ENCODE peak calls at places on chromosome 14, in eight cellular contexts. One of them, this sample, is unnamed.
A peak's percentile ranks its signal among the peaks of the same experiment; 100 is the strongest.

GRCh38 chr14:24910408-24910986 is 139.4 kb downstream of the STXBP6 start:
- DNase-seq in A549: no peak
- DNase-seq in central memory CD8-positive, alpha-beta T cell: no peak
- DNase-seq in hypothalamus: no peak
- DNase-seq in T-helper 9 cell: no peak
- DNase-seq in NCI-H1436: no peak
- DNase-seq in HTR-8/SVneo: no peak
- DNase-seq in A172: no peak
- DNase-seq in this sample: no peak

GRCh38 chr14:72588521-72588920 is 305.4 kb downstream of the DPF3 start:
- DNase-seq in A549: no peak
- DNase-seq in central memory CD8-positive, alpha-beta T cell: no peak
- DNase-seq in hypothalamus: no peak
- DNase-seq in T-helper 9 cell: no peak
- DNase-seq in NCI-H1436: no peak
- DNase-seq in HTR-8/SVneo: no peak
- DNase-seq in A172: no peak
- DNase-seq in this sample: no peak

GRCh38 chr14:47539065-47539464 is 136.3 kb downstream of the MDGA2 start:
- DNase-seq in A549: peak; percentile 13
- DNase-seq in central memory CD8-positive, alpha-beta T cell: no peak
- DNase-seq in hypothalamus: no peak
- DNase-seq in T-helper 9 cell: no peak
- DNase-seq in NCI-H1436: no peak
- DNase-seq in HTR-8/SVneo: peak; percentile 15
- DNase-seq in A172: peak; percentile 6
- DNase-seq in this sample: no peak

GRCh38 chr14:70801836-70802235 is 7.5 kb downstream of the MAP3K9 start:
- DNase-seq in A549: no peak
- DNase-seq in central memory CD8-positive, alpha-beta T cell: no peak
- DNase-seq in hypothalamus: no peak
- DNase-seq in T-helper 9 cell: no peak
- DNase-seq in NCI-H1436: no peak
- DNase-seq in HTR-8/SVneo: no peak
- DNase-seq in A172: no peak
- DNase-seq in this sample: no peak

GRCh38 chr14:32808574-32809098 is 130.0 kb upstream of the NPAS3 start:
- DNase-seq in A549: no peak
- DNase-seq in central memory CD8-positive, alpha-beta T cell: no peak
- DNase-seq in hypothalamus: no peak
- DNase-seq in T-helper 9 cell: no peak
- DNase-seq in NCI-H1436: no peak
- DNase-seq in HTR-8/SVneo: no peak
- DNase-seq in A172: peak; percentile 9
- DNase-seq in this sample: peak; percentile 87

GRCh38 chr14:79118291-79118690 is 948.1 kb downstream of the NRXN3 start:
- DNase-seq in A549: no peak
- DNase-seq in central memory CD8-positive, alpha-beta T cell: no peak
- DNase-seq in hypothalamus: no peak
- DNase-seq in T-helper 9 cell: no peak
- DNase-seq in NCI-H1436: no peak
- DNase-seq in HTR-8/SVneo: no peak
- DNase-seq in A172: no peak
- DNase-seq in this sample: no peak

GRCh38 chr14:99758121-99758871 is 34.9 kb upstream of the EML1 start:
- DNase-seq in A549: peak; percentile 53
- DNase-seq in central memory CD8-positive, alpha-beta T cell: no peak
- DNase-seq in hypothalamus: no peak
- DNase-seq in T-helper 9 cell: no peak
- DNase-seq in NCI-H1436: no peak
- DNase-seq in HTR-8/SVneo: no peak
- DNase-seq in A172: peak; percentile 84
- DNase-seq in this sample: no peak

GRCh38 chr14:103549361-103550311 is 12.8 kb downstream of the BAG5 start:
- DNase-seq in A549: no peak
- DNase-seq in central memory CD8-positive, alpha-beta T cell: no peak
- DNase-seq in hypothalamus: peak; percentile 69
- DNase-seq in T-helper 9 cell: no peak
- DNase-seq in NCI-H1436: peak; percentile 66
- DNase-seq in HTR-8/SVneo: no peak
- DNase-seq in A172: no peak
- DNase-seq in this sample: peak; percentile 62

GRCh38 chr14:31326111-31326510 is 94.2 kb downstream of the HEATR5A start:
- DNase-seq in A549: peak; percentile 43
- DNase-seq in central memory CD8-positive, alpha-beta T cell: no peak
- DNase-seq in hypothalamus: no peak
- DNase-seq in T-helper 9 cell: no peak
- DNase-seq in NCI-H1436: no peak
- DNase-seq in HTR-8/SVneo: peak; percentile 26
- DNase-seq in A172: peak; percentile 3
- DNase-seq in this sample: no peak

GRCh38 chr14:78162202-78162601 is 8.0 kb upstream of the NRXN3 start:
- DNase-seq in A549: no peak
- DNase-seq in central memory CD8-positive, alpha-beta T cell: no peak
- DNase-seq in hypothalamus: no peak
- DNase-seq in T-helper 9 cell: no peak
- DNase-seq in NCI-H1436: no peak
- DNase-seq in HTR-8/SVneo: no peak
- DNase-seq in A172: no peak
- DNase-seq in this sample: no peak

GRCh38 chr14:90518941-90519256 is 122.1 kb downstream of the CALM1 start:
- DNase-seq in A549: peak; percentile 46
- DNase-seq in central memory CD8-positive, alpha-beta T cell: peak; percentile 20
- DNase-seq in hypothalamus: no peak
- DNase-seq in T-helper 9 cell: peak; percentile 49
- DNase-seq in NCI-H1436: no peak
- DNase-seq in HTR-8/SVneo: no peak
- DNase-seq in A172: peak; percentile 34
- DNase-seq in this sample: no peak

GRCh38 chr14:75718199-75718598 is 57.2 kb downstream of the TTLL5 start:
- DNase-seq in A549: no peak
- DNase-seq in central memory CD8-positive, alpha-beta T cell: no peak
- DNase-seq in hypothalamus: no peak
- DNase-seq in T-helper 9 cell: no peak
- DNase-seq in NCI-H1436: no peak
- DNase-seq in HTR-8/SVneo: no peak
- DNase-seq in A172: no peak
- DNase-seq in this sample: no peak